ENCODE peak calls at places on chromosome 2, in four cellular contexts. G, M, I and C are unnamed samples.

GRCh38 chr2:190648289-190649034 is 421 bp upstream of the NAB1 start:
- DNase-seq in M (peak), I (peak), G (peak), C (peak)

GRCh38 chr2:61268249-61268648 is 106.3 kb downstream of the C2orf74 start:
- DNase-seq in M (no peak), I (peak), G (no peak), C (no peak)

GRCh38 chr2:46706264-46706983 is 209.2 kb downstream of the MCFD2 start:
- DNase-seq in I (peak), G (no peak), M (no peak), C (no peak)

GRCh38 chr2:121944072-121944829 is 188.8 kb downstream of the TSN start:
- DNase-seq in M (no peak), G (no peak), I (no peak), C (peak)

GRCh38 chr2:239482801-239483712 is 82.2 kb upstream of the HDAC4 start:
- DNase-seq in I (peak), M (no peak), G (no peak), C (no peak)

GRCh38 chr2:8607591-8607990 is 74.3 kb upstream of the ID2 start:
- DNase-seq in G (no peak), M (no peak), I (no peak), C (peak)

GRCh38 chr2:36963106-36963505 is 3.2 kb downstream of the STRN start:
- DNase-seq in M (peak), I (peak), G (no peak), C (no peak)

GRCh38 chr2:121480826-121481225 is 49.9 kb upstream of the RNU4ATAC start:
- DNase-seq in I (no peak), M (no peak), G (no peak), C (peak)

GRCh38 chr2:147430408-147430807 is 414.4 kb upstream of the ACVR2A start:
- DNase-seq in I (no peak), G (no peak), M (no peak), C (no peak)

GRCh38 chr2:240985881-240986786 is 12.3 kb upstream of the SNED1 start:
- DNase-seq in G (no peak), M (no peak), I (no peak), C (no peak)

GRCh38 chr2:232937278-232937906 is 67.3 kb downstream of the SNORC start:
- DNase-seq in I (no peak), G (no peak), M (no peak), C (peak)

GRCh38 chr2:226758886-226759660 is 40.5 kb downstream of the IRS1 start:
- DNase-seq in I (no peak), G (no peak), M (no peak), C (peak)

GRCh38 chr2:187934692-187935091 is 357.0 kb upstream of the GULP1 start:
- DNase-seq in I (no peak), G (no peak), M (no peak), C (no peak)

GRCh38 chr2:38075436-38076249 is at the start of gene CYP1B1:
- DNase-seq in M (no peak), I (no peak), G (no peak), C (peak)

GRCh38 chr2:40700211-40700954 is 248.5 kb upstream of the SLC8A1 start:
- DNase-seq in M (no peak), I (peak), G (no peak), C (no peak)

GRCh38 chr2:42928692-42929576 is 136.6 kb upstream of the HAAO start:
- DNase-seq in M (peak), G (peak), I (peak), C (peak)

GRCh38 chr2:31469648-31470047 is 55.1 kb upstream of the XDH start:
- DNase-seq in I (no peak), M (no peak), G (no peak), C (no peak)

GRCh38 chr2:167404896-167405295 is 516.6 kb downstream of the XIRP2 start:
- DNase-seq in G (no peak), M (no peak), I (no peak), C (peak)

GRCh38 chr2:105763076-105763475 is 18.4 kb downstream of the NCK2 start:
- DNase-seq in G (no peak), M (no peak), I (no peak), C (no peak)

GRCh38 chr2:194819367-194819766 is 837.7 kb upstream of the SLC39A10 start:
- DNase-seq in I (peak), M (no peak), G (peak), C (no peak)

GRCh38 chr2:165594935-165595255 is 125.4 kb downstream of the CSRNP3 start:
- DNase-seq in M (no peak), G (no peak), I (no peak), C (no peak)

GRCh38 chr2:64602436-64602835 is 51.3 kb downstream of the SERTAD2 start:
- DNase-seq in I (no peak), M (no peak), G (no peak), C (no peak)

GRCh38 chr2:26048791-26049190 is 14.9 kb downstream of the RAB10 start:
- DNase-seq in G (no peak), M (no peak), I (no peak), C (no peak)
- H3K4ac ChIP-seq in G (no peak), M (no peak), I (no peak), C (no peak)

GRCh38 chr2:21841341-21841740 is 717.6 kb downstream of the TDRD15 start:
- DNase-seq in I (peak), M (peak), G (no peak), C (no peak)

GRCh38 chr2:21837561-21837960 is 713.8 kb downstream of the TDRD15 start:
- DNase-seq in I (no peak), G (no peak), M (no peak), C (no peak)

GRCh38 chr2:21836261-21836660 is 712.5 kb downstream of the TDRD15 start:
- DNase-seq in I (no peak), G (no peak), M (no peak), C (peak)

DNA sequence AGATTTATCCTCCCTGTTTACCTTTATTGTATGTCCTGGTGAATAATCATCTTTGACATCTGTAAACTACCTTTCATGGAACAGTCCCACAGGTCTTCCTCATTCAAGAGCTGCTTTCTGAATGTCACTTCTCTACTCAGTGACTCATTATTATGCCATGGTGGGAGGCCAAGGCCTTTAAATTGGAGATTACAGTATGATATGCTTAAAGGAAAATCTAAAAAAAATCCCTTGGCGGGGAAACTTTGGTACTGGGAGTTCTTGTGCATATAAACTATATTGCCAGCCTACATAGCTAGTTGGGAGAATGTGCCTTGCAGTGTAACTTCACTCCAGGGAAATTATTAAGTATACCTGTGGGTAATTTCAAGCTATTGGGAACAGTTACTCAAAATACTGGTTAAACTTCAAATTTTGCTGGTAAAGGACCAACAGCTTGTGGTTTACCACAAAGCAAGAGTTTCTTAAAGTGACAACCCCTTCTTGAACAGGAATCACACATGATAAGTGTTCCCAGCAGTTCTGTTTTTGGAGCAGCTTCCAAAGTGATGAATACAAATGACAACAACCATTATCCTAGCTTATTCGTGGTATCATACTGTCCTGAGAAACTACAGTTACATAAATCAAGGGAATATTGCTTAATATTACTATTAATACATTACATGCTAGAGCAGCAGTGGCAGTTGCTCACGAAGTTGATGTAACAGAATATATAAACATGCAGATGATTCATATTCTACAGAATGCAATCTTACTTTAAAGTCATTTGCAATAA is 713.2 kb downstream of the TDRD15 start:
- DNase-seq in M (no peak), I (no peak), G (no peak), C (peak)
- H3K4ac ChIP-seq in M (no peak), I (no peak), G (no peak), C (no peak)

GRCh38 chr2:73103018-73103542 is 9.7 kb downstream of the RAB11FIP5 start:
- DNase-seq in G (no peak), M (no peak), I (no peak), C (no peak)
- H3K4ac ChIP-seq in G (no peak), M (no peak), I (no peak), C (no peak)

DNA sequence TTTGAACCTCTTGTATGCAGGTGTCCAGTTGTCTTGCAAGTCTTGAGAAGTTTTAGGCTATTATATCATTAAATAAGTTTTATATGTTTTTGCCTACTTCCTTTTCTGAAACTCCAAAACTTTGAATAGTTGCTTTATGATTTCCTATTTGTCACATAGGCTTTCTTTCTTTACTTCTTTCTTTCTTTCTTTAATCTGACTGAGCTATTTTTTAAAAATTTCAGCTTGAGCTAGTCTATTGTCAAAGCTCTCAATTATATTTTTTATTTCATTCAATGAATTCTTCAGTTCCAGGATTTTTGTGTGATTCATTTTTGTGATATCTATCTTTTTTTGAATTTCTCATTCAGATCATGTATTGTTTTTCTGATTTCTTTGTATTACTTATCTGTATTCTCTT is 102.1 kb upstream of the TMEM178A start:
- DNase-seq in I (no peak), G (no peak), M (no peak), C (no peak)
- H3K4ac ChIP-seq in I (no peak), G (no peak), M (no peak), C (no peak)

GRCh38 chr2:73930386-73930785 is 3.7 kb downstream of the DGUOK start:
- DNase-seq in G (no peak), I (no peak), M (no peak), C (peak)
- H3K4ac ChIP-seq in G (no peak), I (no peak), M (no peak), C (no peak)

GRCh38 chr2:199975297-199975895 is 20.0 kb downstream of the MAIP1 start:
- DNase-seq in I (peak), M (no peak), G (no peak), C (peak)
- H3K4ac ChIP-seq in I (no peak), M (no peak), G (no peak), C (peak)